ENCODE peak calls at places on chromosomes 12 and 14, in nine cellular contexts. One of them, this sample, is unnamed.

GRCh38 chr12:103013741-103014140 is 56.3 kb downstream of the ASCL1 start:
- DNase-seq in HepG2: no peak
- DNase-seq in GM12878: no peak
- DNase-seq in HCT116: no peak
- DNase-seq in Panc1: no peak
- DNase-seq in SK-N-SH: no peak
- DNase-seq in A549: no peak
- DNase-seq in GM23338: no peak
- DNase-seq in K562: no peak
- DNase-seq in this sample: no peak

GRCh38 chr14:35336171-35337073 is 44.2 kb downstream of the PSMA6 start:
- DNase-seq in A549: peak; percentile 89
- DNase-seq in Panc1: no peak
- DNase-seq in K562: peak; percentile 88
- DNase-seq in HepG2: peak; percentile 99
- DNase-seq in GM23338: peak; percentile 63
- DNase-seq in HCT116: no peak
- DNase-seq in SK-N-SH: peak; percentile 42
- DNase-seq in GM12878: no peak
- DNase-seq in this sample: peak; percentile 68

GRCh38 chr14:52267501-52268190 is at the start of gene PTGDR:
- DNase-seq in GM12878: no peak
- DNase-seq in Panc1: no peak
- DNase-seq in HepG2: no peak
- DNase-seq in K562: no peak
- DNase-seq in SK-N-SH: peak; percentile 32
- DNase-seq in HCT116: no peak
- DNase-seq in GM23338: peak; percentile 76
- DNase-seq in A549: no peak
- DNase-seq in this sample: no peak

GRCh38 chr14:104393199-104393897 is 186.2 kb upstream of the C14orf180 start:
- DNase-seq in K562: no peak
- DNase-seq in SK-N-SH: peak; percentile 35
- DNase-seq in GM23338: no peak
- DNase-seq in HCT116: no peak
- DNase-seq in HepG2: no peak
- DNase-seq in A549: no peak
- DNase-seq in Panc1: no peak
- DNase-seq in GM12878: no peak
- DNase-seq in this sample: no peak

GRCh38 chr12:3004655-3005565 is 45.7 kb downstream of the TEAD4 start:
- DNase-seq in GM23338: peak; percentile 56
- DNase-seq in A549: peak; percentile 55
- DNase-seq in Panc1: no peak
- DNase-seq in HepG2: no peak
- DNase-seq in GM12878: no peak
- DNase-seq in HCT116: no peak
- DNase-seq in SK-N-SH: peak; percentile 85
- DNase-seq in K562: no peak
- DNase-seq in this sample: peak; percentile 4

GRCh38 chr12:116245189-116245588 is 32.3 kb downstream of the MED13L start:
- DNase-seq in GM12878: no peak
- DNase-seq in A549: no peak
- DNase-seq in K562: no peak
- DNase-seq in SK-N-SH: no peak
- DNase-seq in HepG2: no peak
- DNase-seq in HCT116: no peak
- DNase-seq in GM23338: no peak
- DNase-seq in Panc1: no peak
- DNase-seq in this sample: no peak

GRCh38 chr14:62101189-62101588 is 339.0 kb downstream of the SNAPC1 start:
- DNase-seq in Panc1: no peak
- DNase-seq in HepG2: no peak
- DNase-seq in GM12878: no peak
- DNase-seq in HCT116: no peak
- DNase-seq in GM23338: no peak
- DNase-seq in SK-N-SH: no peak
- DNase-seq in K562: no peak
- DNase-seq in A549: no peak
- DNase-seq in this sample: no peak

GRCh38 chr12:674272-674781 is 11.1 kb upstream of the NINJ2 start:
- DNase-seq in SK-N-SH: no peak
- DNase-seq in A549: no peak
- DNase-seq in GM12878: peak; percentile 100
- DNase-seq in HCT116: no peak
- DNase-seq in Panc1: no peak
- DNase-seq in GM23338: no peak
- DNase-seq in HepG2: no peak
- DNase-seq in K562: peak; percentile 31
- DNase-seq in this sample: peak; percentile 45

GRCh38 chr12:96387981-96388380 is 12.3 kb downstream of the CDK17 start:
- DNase-seq in HepG2: no peak
- DNase-seq in HCT116: no peak
- DNase-seq in K562: no peak
- DNase-seq in Panc1: no peak
- DNase-seq in A549: no peak
- DNase-seq in SK-N-SH: no peak
- DNase-seq in GM12878: no peak
- DNase-seq in GM23338: no peak
- DNase-seq in this sample: no peak

GRCh38 chr12:112796067-112796466 is 4.5 kb downstream of the RPH3A start:
- DNase-seq in GM23338: peak; percentile 44
- DNase-seq in A549: no peak
- DNase-seq in SK-N-SH: no peak
- DNase-seq in Panc1: no peak
- DNase-seq in HCT116: no peak
- DNase-seq in HepG2: no peak
- DNase-seq in K562: no peak
- DNase-seq in GM12878: no peak
- DNase-seq in this sample: no peak

GRCh38 chr12:28963554-28963953 is 185.5 kb upstream of the FAR2 start:
- DNase-seq in HCT116: peak; percentile 44
- DNase-seq in GM12878: no peak
- DNase-seq in SK-N-SH: no peak
- DNase-seq in K562: peak; percentile 14
- DNase-seq in HepG2: no peak
- DNase-seq in Panc1: no peak
- DNase-seq in GM23338: peak; percentile 64
- DNase-seq in A549: no peak
- DNase-seq in this sample: no peak

GRCh38 chr14:85934123-85934885 is 404.4 kb downstream of the FLRT2 start:
- DNase-seq in SK-N-SH: peak; percentile 10
- DNase-seq in A549: peak; percentile 13
- DNase-seq in K562: peak; percentile 1
- DNase-seq in Panc1: peak; percentile 42
- DNase-seq in HCT116: no peak
- DNase-seq in GM23338: peak; percentile 9
- DNase-seq in HepG2: peak; percentile 15
- DNase-seq in GM12878: peak; percentile 66
- DNase-seq in this sample: peak; percentile 41

GRCh38 chr12:87266305-87266704 is 762.9 kb downstream of the C12orf50 start:
- DNase-seq in SK-N-SH: no peak
- DNase-seq in Panc1: no peak
- DNase-seq in K562: no peak
- DNase-seq in HepG2: peak; percentile 1
- DNase-seq in HCT116: no peak
- DNase-seq in A549: no peak
- DNase-seq in GM23338: peak; percentile 40
- DNase-seq in GM12878: no peak
- DNase-seq in this sample: no peak

DNA sequence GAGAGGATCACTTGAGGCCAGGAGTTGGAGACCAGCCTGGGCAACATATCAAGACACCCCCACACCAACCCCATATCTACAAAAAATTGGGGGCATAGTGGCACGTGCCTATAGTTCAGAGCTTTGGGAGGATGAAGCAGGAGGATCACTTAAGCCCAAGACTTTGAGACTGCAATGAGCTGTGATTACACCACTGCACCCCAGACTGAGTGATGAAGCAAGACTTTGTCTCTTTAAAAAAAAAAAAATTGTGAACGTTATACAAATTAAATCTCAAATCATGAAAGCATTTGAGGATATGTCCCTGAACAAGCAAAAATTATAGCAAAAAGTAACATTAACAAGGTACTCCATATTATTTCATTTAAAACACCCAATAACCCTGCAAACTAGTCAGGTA is 2.9 kb downstream of the LRP6 start:
- DNase-seq in GM12878: no peak
- DNase-seq in Panc1: no peak
- DNase-seq in A549: no peak
- DNase-seq in HepG2: no peak
- DNase-seq in SK-N-SH: no peak
- DNase-seq in GM23338: no peak
- DNase-seq in HCT116: no peak
- DNase-seq in K562: no peak
- DNase-seq in this sample: no peak
- H3K4me3 ChIP-seq in GM12878: peak overlapping the region; percentile 92
- H3K4me3 ChIP-seq in Panc1: no peak overlapping the region
- H3K4me3 ChIP-seq in A549: no peak overlapping the region
- H3K4me3 ChIP-seq in HepG2: no peak overlapping the region
- H3K4me3 ChIP-seq in SK-N-SH: no peak overlapping the region
- H3K4me3 ChIP-seq in GM23338: no peak overlapping the region
- H3K4me3 ChIP-seq in HCT116: no peak overlapping the region
- H3K4me3 ChIP-seq in K562: no peak overlapping the region
- H3K4me3 ChIP-seq in this sample: no peak overlapping the region

GRCh38 chr14:101844752-101845151 is 83.2 kb downstream of the PPP2R5C start:
- DNase-seq in GM12878: no peak
- DNase-seq in K562: no peak
- DNase-seq in GM23338: no peak
- DNase-seq in SK-N-SH: no peak
- DNase-seq in Panc1: no peak
- DNase-seq in HepG2: no peak
- DNase-seq in A549: no peak
- DNase-seq in HCT116: no peak
- DNase-seq in this sample: no peak

GRCh38 chr14:101844219-101844618 is 82.7 kb downstream of the PPP2R5C start:
- DNase-seq in K562: no peak
- DNase-seq in GM12878: no peak
- DNase-seq in Panc1: no peak
- DNase-seq in HepG2: no peak
- DNase-seq in HCT116: no peak
- DNase-seq in SK-N-SH: no peak
- DNase-seq in GM23338: no peak
- DNase-seq in A549: no peak
- DNase-seq in this sample: no peak

GRCh38 chr14:101845496-101845895 is 84.0 kb downstream of the PPP2R5C start:
- DNase-seq in HCT116: no peak
- DNase-seq in GM12878: no peak
- DNase-seq in Panc1: no peak
- DNase-seq in SK-N-SH: no peak
- DNase-seq in A549: no peak
- DNase-seq in K562: no peak
- DNase-seq in GM23338: no peak
- DNase-seq in HepG2: no peak
- DNase-seq in this sample: no peak

GRCh38 chr14:101843665-101844064 is 82.2 kb downstream of the PPP2R5C start:
- DNase-seq in GM23338: peak; percentile 55
- DNase-seq in SK-N-SH: no peak
- DNase-seq in Panc1: no peak
- DNase-seq in GM12878: peak; percentile 69
- DNase-seq in K562: no peak
- DNase-seq in HCT116: no peak
- DNase-seq in A549: no peak
- DNase-seq in HepG2: no peak
- DNase-seq in this sample: peak; percentile 67

DNA sequence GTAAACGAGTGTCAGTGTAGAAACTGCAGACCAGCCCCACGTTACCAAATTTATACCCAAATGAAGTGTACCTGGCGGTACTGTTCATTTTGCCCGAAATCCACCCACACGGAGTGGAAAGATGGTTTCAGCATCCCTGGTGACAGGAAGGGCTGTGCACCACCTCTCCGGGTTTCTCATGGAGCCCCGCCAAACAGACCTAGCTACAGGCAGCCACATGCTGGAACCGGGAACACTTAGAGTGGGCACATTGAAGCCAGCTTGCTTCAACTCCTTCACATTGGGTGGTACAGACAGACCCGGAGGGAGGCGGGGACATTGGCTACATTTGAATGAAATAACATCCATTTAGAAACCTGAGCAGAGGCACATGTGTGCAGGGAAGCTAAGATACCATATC is 84.4 kb downstream of the PPP2R5C start:
- DNase-seq in GM12878: no peak
- DNase-seq in HCT116: no peak
- DNase-seq in SK-N-SH: peak; percentile 54
- DNase-seq in Panc1: no peak
- DNase-seq in GM23338: no peak
- DNase-seq in HepG2: no peak
- DNase-seq in K562: no peak
- DNase-seq in A549: no peak
- DNase-seq in this sample: no peak
- TF ChIP-seq REST in GM12878: no peak
- TF ChIP-seq REST in HCT116: no peak
- TF ChIP-seq REST in SK-N-SH: no peak
- TF ChIP-seq REST in Panc1: no peak
- TF ChIP-seq REST in GM23338: no peak
- TF ChIP-seq REST in HepG2: no peak
- TF ChIP-seq REST in K562: no peak
- TF ChIP-seq REST in A549: no peak
- TF ChIP-seq REST in this sample: no peak

DNA sequence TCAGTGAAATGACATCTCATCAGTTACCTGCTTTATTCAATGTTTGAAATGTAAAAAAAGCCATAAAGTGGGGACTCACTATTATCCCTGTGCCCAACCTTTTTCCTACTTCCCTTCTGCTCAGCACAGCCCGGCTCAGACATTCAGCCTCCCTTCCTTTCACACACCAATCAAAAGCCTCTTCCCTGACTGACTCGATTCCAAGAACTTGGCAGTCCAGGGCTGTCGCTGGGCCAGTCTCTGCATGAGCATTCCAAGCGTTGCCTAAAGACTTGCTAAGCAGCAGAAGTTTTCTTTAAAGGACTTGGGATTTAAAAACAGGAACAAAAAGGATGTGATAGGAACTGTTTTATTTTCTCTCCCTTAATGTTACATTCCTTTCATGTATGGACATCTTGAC is 22.7 kb downstream of the ITPR2 start:
- DNase-seq in Panc1: no peak
- DNase-seq in HepG2: no peak
- DNase-seq in GM12878: no peak
- DNase-seq in HCT116: no peak
- DNase-seq in SK-N-SH: no peak
- DNase-seq in GM23338: peak; percentile 53
- DNase-seq in A549: no peak
- DNase-seq in K562: no peak
- DNase-seq in this sample: no peak
- H3K4me3 ChIP-seq in Panc1: no peak overlapping the region
- H3K4me3 ChIP-seq in HepG2: no peak overlapping the region
- H3K4me3 ChIP-seq in GM12878: no peak overlapping the region
- H3K4me3 ChIP-seq in HCT116: no peak overlapping the region
- H3K4me3 ChIP-seq in SK-N-SH: peak overlapping the region; percentile 49
- H3K4me3 ChIP-seq in GM23338: no peak overlapping the region
- H3K4me3 ChIP-seq in A549: no peak overlapping the region
- H3K4me3 ChIP-seq in K562: no peak overlapping the region
- H3K4me3 ChIP-seq in this sample: no peak overlapping the region

DNA sequence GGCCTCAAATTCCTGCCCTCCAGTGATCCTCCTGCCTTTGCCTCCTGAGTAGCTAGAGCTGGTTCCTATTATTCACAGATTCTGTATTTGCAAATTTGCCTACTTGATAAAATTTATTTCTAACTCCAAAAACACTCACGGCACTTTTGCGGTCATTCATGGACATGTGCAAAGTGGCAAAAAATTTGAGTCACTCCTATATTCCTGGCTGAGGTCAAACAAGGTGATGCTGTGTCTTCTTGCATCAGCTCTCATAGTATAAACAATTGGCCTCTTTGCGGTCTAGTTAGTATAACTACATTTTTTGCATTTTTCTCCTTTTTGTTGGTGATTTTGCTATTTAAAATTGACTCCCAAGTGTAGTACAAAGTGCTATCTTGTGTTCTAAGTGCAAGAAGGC is 24.7 kb downstream of the ATF1 start:
- DNase-seq in GM23338: no peak
- DNase-seq in GM12878: no peak
- DNase-seq in HCT116: no peak
- DNase-seq in K562: no peak
- DNase-seq in HepG2: peak; percentile 32
- DNase-seq in SK-N-SH: no peak
- DNase-seq in Panc1: no peak
- DNase-seq in A549: no peak
- DNase-seq in this sample: no peak
- TF ChIP-seq REST in GM23338: no peak
- TF ChIP-seq REST in GM12878: no peak
- TF ChIP-seq REST in HCT116: no peak
- TF ChIP-seq REST in K562: no peak
- TF ChIP-seq REST in HepG2: no peak
- TF ChIP-seq REST in SK-N-SH: no peak
- TF ChIP-seq REST in Panc1: no peak
- TF ChIP-seq REST in A549: no peak
- TF ChIP-seq REST in this sample: no peak

This sample was measured in HL-60.